ENCODE peak calls at places on chromosomes 13 and 19, in five cellular contexts. L is IMR-90, I is Peyer's patch, N is uterus, G is tibial nerve. U is an unnamed sample.

GRCh38 chr19:51691122-51692064 is 1.7 kb upstream of the SPACA6 start:
- DNase-seq in L (peak; percentile 65), I (no peak), N (no peak), G (no peak), U (no peak)

GRCh38 chr13:73268306-73268705 is 209.5 kb downstream of the KLF5 start:
- DNase-seq in L (peak; percentile 65), I (peak; percentile 59), N (no peak), G (no peak), U (no peak)

GRCh38 chr13:46983881-46984280 is 87.0 kb upstream of the HTR2A start:
- DNase-seq in L (peak; percentile 76), I (no peak), N (no peak), G (no peak), U (no peak)

GRCh38 chr19:48481846-48482639 is 12.9 kb downstream of the CYTH2 start:
- DNase-seq in L (no peak), I (no peak), N (no peak), G (no peak), U (no peak)

GRCh38 chr19:35246466-35247096 is 2.2 kb upstream of the LSR start:
- DNase-seq in L (no peak), I (no peak), N (no peak), G (no peak), U (no peak)

GRCh38 chr13:107231941-107232340 is 664.0 kb upstream of the ARGLU1 start:
- DNase-seq in L (no peak), I (no peak), N (no peak), G (no peak), U (no peak)

GRCh38 chr13:33207616-33207964 is 78.0 kb downstream of the STARD13 start:
- DNase-seq in L (peak; percentile 98), I (no peak), N (no peak), G (no peak), U (no peak)

GRCh38 chr19:8319807-8320520 is 1.2 kb downstream of the NDUFA7 start:
- DNase-seq in L (no peak), I (no peak), N (no peak), G (no peak), U (no peak)

GRCh38 chr19:6521718-6522646 is 8.8 kb upstream of the TNFSF9 start:
- DNase-seq in L (no peak), I (peak; percentile 48), N (no peak), G (no peak), U (no peak)

GRCh38 chr19:40510526-40511115 is 43.8 kb downstream of the SPTBN4 start:
- DNase-seq in L (peak; percentile 13), I (no peak), N (no peak), G (no peak), U (no peak)

GRCh38 chr13:113928701-113929627 is 44.9 kb downstream of the C13orf46 start:
- DNase-seq in L (peak; percentile 69), I (peak; percentile 49), N (peak; percentile 93), G (peak; percentile 86), U (peak; percentile 80)

GRCh38 chr13:55999709-56000108 is 1141.0 kb upstream of the PRR20A start:
- DNase-seq in L (no peak), I (no peak), N (no peak), G (no peak), U (no peak)

GRCh38 chr19:51807111-51807701 is 12.2 kb downstream of the FPR3 start:
- DNase-seq in L (no peak), I (no peak), N (no peak), G (no peak), U (no peak)

GRCh38 chr13:52411629-52412028 is 5.7 kb upstream of the THSD1 start:
- DNase-seq in L (peak; percentile 81), I (no peak), N (no peak), G (no peak), U (no peak)

GRCh38 chr19:10679743-10680142 is 21.5 kb upstream of the QTRT1 start:
- DNase-seq in L (no peak), I (no peak), N (no peak), G (no peak), U (no peak)

GRCh38 chr13:72194531-72194930 is 327.5 kb upstream of the DACH1 start:
- DNase-seq in L (no peak), I (peak; percentile 54), N (no peak), G (no peak), U (no peak)

GRCh38 chr13:98981596-98982195 is 3.8 kb upstream of the DOCK9 start:
- DNase-seq in L (no peak), I (no peak), N (no peak), G (no peak), U (no peak)

GRCh38 chr19:17947815-17948473 is 15.1 kb downstream of the CCDC124 start:
- DNase-seq in L (peak; percentile 87), I (peak; percentile 88), N (peak; percentile 93), G (peak; percentile 68), U (peak; percentile 97)

GRCh38 chr19:17949956-17950309 is 17.0 kb upstream of the KCNN1 start:
- DNase-seq in L (no peak), I (no peak), N (no peak), G (no peak), U (no peak)

GRCh38 chr19:17948967-17949930 is 16.4 kb downstream of the CCDC124 start:
- DNase-seq in L (no peak), I (no peak), N (no peak), G (no peak), U (no peak)

GRCh38 chr19:17948474-17948966 is 15.7 kb downstream of the CCDC124 start:
- DNase-seq in L (no peak), I (peak; percentile 52), N (peak; percentile 30), G (no peak), U (no peak)

DNA sequence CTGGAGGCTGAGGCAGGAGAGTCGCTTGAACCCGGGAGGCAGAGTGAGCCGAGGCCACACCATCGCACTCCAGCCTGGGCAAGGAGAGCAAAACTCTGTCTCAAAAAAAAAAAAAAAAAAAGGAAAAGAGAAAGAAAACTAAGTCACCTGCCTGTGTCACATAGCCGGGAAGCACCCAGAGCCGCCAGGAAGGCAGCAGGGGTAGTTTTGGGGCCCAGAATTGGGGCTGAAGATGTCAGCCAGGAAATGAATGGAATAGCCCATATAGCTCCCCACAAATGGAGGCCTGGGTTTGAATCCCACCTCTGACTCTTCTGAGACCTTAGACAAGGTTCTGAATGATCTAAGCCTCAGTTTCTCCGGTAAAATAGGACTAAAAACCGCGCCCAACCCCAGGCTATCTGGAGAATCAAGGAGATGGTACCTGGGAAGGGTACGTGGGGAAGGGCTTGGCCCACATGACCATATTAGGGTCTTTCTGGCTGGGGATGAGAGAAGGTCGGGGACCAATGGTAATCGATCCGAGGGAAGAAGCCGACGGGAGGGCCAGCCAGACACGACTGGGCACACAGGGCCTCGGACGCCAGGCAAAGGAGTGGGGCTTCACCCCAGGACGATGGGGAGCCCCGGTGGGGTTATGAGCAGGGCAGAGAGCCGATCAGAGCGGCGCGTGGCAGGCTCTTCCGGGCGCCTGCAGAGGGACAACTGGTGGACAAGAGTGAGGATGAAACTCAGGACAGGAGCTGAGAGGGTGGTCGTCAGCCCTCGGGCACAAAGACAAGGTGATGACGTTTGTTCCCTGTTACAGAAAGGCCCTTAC is 14.4 kb downstream of the CCDC124 start:
- DNase-seq in L (no peak), I (no peak), N (no peak), G (no peak), U (no peak)
- H3K4me3 ChIP-seq in L (peak overlapping the region; percentile 55), I (peak overlapping the region; percentile 64), N (peak overlapping the region; percentile 50), G (peak overlapping the region; percentile 91), U (no peak overlapping the region)

DNA sequence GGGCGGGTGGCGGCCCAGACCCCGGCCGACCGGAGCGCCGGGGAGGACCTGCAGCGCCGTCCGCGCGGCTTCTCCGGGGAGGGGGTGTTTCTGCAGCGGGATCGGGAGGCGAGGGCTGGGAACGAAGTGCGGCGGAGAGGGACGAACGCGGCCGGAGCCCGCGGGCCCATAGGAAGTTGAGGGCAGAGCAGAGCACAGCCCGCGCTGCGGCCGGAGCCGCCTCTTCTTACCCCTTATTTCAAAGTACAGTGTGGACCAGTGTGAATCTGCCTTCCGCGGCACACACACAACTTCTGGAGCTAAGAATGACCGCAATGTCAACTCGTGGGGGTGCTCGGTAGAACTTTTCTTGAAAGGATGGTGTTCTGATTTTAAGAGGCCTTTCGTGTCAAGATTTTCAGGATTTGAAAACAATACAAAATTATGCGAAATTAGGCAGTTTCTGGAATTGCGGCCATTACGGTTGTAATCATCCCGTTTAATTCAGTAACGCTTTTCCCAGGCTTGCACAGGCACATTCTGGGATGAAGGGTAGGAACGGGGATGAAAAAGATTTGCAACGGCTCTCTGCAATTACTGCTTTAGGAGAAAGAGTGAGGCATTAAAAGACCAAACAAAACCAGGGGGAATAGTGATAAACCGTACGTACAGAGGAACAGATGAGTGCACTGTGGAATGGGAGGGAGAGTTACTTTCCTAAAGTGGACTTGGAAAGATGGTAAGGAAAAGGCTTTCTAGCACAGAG is 845 bp downstream of the TDRD3 start:
- DNase-seq in L (peak; percentile 67), I (peak; percentile 83), N (peak; percentile 49), G (peak; percentile 16), U (peak; percentile 91)
- TF ChIP-seq POLR2A in L (peak; percentile 57), I (peak; percentile 54), N (no peak), G (no peak), U (no peak)

GRCh38 chr19:46862974-46863632 is 2.3 kb downstream of the ARHGAP35 start:
- DNase-seq in L (no peak), I (no peak), N (no peak), G (no peak), U (peak; percentile 83)

GRCh38 chr19:46860846-46861690 is at the start of gene ARHGAP35:
- DNase-seq in L (no peak), I (peak; percentile 89), N (peak; percentile 43), G (no peak), U (peak; percentile 87)

GRCh38 chr19:46861691-46862503 is 1.1 kb downstream of the ARHGAP35 start:
- DNase-seq in L (no peak), I (no peak), N (no peak), G (no peak), U (no peak)

GRCh38 chr19:46863818-46864629 is 3.2 kb downstream of the ARHGAP35 start:
- DNase-seq in L (peak; percentile 61), I (no peak), N (no peak), G (no peak), U (peak; percentile 75)

DNA sequence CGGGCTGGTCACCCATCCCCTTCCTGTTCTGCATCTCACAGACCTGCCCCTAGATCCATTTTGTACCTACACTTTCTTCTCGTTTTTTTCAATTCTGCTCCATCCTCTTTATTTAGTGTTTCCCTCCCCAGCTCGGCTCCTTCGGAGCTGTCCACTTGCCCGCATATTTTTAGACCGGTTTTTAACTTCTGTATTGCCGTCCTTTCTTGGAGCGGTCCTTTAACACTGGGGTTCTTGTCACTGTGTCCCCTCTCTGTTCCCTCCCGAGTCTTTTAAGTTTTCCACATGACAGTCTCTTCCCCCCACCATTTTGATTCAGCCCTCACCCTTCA is 1.7 kb downstream of the ARHGAP35 start:
- DNase-seq in L (no peak), I (no peak), N (no peak), G (no peak), U (peak; percentile 75)
- TF ChIP-seq CTCF in L (no peak), I (no peak), N (no peak), G (no peak), U (no peak)

DNA sequence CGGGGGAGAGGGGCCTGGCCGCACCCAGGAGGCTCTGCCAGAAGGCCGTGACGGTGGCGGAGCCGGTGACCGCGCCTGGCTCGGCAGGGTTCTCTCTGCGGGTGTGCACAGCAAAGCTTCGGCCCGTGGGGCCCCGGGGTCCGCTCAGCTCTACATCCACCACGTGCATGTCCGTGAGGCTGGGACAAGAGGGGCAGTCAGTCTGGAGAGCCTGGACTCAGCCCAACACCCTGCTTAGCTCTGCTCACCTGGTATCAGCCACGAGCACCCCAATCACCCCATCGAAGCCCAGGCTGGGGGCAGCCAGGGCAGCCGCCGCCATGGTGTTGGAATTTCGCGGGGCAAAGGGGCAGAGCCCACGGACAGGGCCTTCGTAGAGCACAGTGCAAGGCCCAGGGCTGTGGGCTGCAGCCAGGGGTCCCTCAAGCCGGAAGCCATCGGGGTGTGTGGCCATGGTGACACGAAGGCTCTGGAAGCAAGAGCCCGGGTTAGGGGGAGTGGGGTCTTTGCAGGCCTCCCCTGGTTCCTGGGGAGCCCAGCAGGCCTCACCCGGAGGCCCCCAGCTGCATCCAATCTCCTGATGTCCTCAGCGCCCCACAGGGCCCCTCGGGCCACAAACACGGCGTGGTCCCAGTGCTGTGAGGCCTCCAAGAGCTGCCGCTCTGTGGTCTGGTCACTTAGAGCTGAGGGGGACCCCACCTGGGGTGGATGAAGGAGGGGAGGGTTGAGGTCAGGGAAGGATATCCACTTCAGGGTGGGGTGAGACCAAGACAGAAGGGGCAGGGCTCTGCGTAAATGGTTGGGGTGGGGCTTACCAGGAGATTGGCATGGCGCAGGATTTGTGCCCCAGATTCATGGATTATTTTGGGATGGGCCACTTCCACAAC is 1.4 kb downstream of the ASPDH start:
- DNase-seq in L (no peak), I (peak; percentile 54), N (no peak), G (no peak), U (no peak)
- H3K4me3 ChIP-seq in L (no peak overlapping the region), I (no peak overlapping the region), N (no peak overlapping the region), G (peak overlapping the region; percentile 92), U (no peak overlapping the region)

U was measured in lower leg skin.